ENCODE peak calls at places on chromosomes 4 and X, in four cellular contexts. I, K, D and W are unnamed samples.
A peak's percentile ranks its signal among the peaks of the same experiment; 100 is the strongest.

GRCh38 chr4:68960294-68961163 is 8.9 kb upstream of the UGT2A3 start:
- DNase-seq in I (no peak), K (no peak), D (no peak), W (no peak)

GRCh38 chrX:110036162-110037033 is 33.5 kb downstream of the TMEM164 start:
- DNase-seq in I (no peak), K (no peak), D (peak; percentile 71), W (no peak)

GRCh38 chr4:76518241-76518640 is 83.2 kb downstream of the SHROOM3 start:
- DNase-seq in I (no peak), K (no peak), D (no peak), W (no peak)

GRCh38 chr4:108255203-108255747 is 86.5 kb upstream of the LEF1 start:
- DNase-seq in I (no peak), K (no peak), D (peak; percentile 78), W (no peak)

GRCh38 chr4:164438321-164438720 is 315.6 kb upstream of the SMIM31 start:
- DNase-seq in I (no peak), K (no peak), D (peak; percentile 37), W (peak; percentile 1)

GRCh38 chr4:10417720-10418119 is 39.5 kb downstream of the ZNF518B start:
- DNase-seq in I (no peak), K (no peak), D (no peak), W (no peak)

GRCh38 chr4:7904108-7904516 is 35.5 kb downstream of the AFAP1 start:
- DNase-seq in I (no peak), K (peak; percentile 41), D (peak; percentile 77), W (peak; percentile 89)

GRCh38 chr4:83178029-83178428 is 63.5 kb upstream of the PLAC8 start:
- DNase-seq in I (no peak), K (no peak), D (no peak), W (no peak)

GRCh38 chr4:102439835-102440234 is 61.3 kb upstream of the NFKB1 start:
- DNase-seq in I (no peak), K (peak; percentile 89), D (peak; percentile 61), W (peak; percentile 84)

GRCh38 chrX:11562570-11562969 is 103.2 kb downstream of the ARHGAP6 start:
- DNase-seq in I (no peak), K (no peak), D (no peak), W (no peak)

GRCh38 chr4:98662619-98663225 is 4.3 kb upstream of the TSPAN5 start:
- DNase-seq in I (peak; percentile 80), K (no peak), D (no peak), W (peak; percentile 9)

GRCh38 chr4:211033-211511 is 86.8 kb downstream of the ZNF718 start:
- DNase-seq in I (no peak), K (no peak), D (no peak), W (no peak)

GRCh38 chr4:103207673-103208072 is 9.5 kb upstream of the CENPE start:
- DNase-seq in I (peak; percentile 58), K (no peak), D (peak; percentile 44), W (no peak)

GRCh38 chr4:9988349-9988748 is 32.9 kb downstream of the SLC2A9 start:
- DNase-seq in I (no peak), K (peak; percentile 2), D (no peak), W (no peak)

GRCh38 chr4:160981083-160981482 is 1182.7 kb downstream of the FSTL5 start:
- DNase-seq in I (no peak), K (no peak), D (no peak), W (no peak)

GRCh38 chrX:120299928-120300327 is 11.3 kb downstream of the TMEM255A start:
- DNase-seq in I (peak; percentile 34), K (no peak), D (no peak), W (no peak)

GRCh38 chr4:182449186-182449880 is 206.1 kb downstream of the TENM3 start:
- DNase-seq in I (peak; percentile 75), K (peak; percentile 8), D (peak; percentile 77), W (peak; percentile 49)

GRCh38 chr4:14729605-14730004 is 272.7 kb upstream of the CPEB2 start:
- DNase-seq in I (no peak), K (no peak), D (no peak), W (no peak)
- H3K4me2 ChIP-seq in I (no peak overlapping the region), K (no peak overlapping the region), D (no peak overlapping the region), W (no peak overlapping the region)

GRCh38 chr4:3236326-3236878 is 12.6 kb upstream of the MSANTD1 start:
- DNase-seq in I (no peak), K (no peak), D (no peak), W (no peak)

GRCh38 chr4:3235581-3235980 is 13.4 kb upstream of the MSANTD1 start:
- DNase-seq in I (no peak), K (no peak), D (no peak), W (no peak)

GRCh38 chr4:3237711-3238560 is 11.0 kb upstream of the MSANTD1 start:
- DNase-seq in I (no peak), K (no peak), D (no peak), W (no peak)

GRCh38 chr4:3238721-3239120 is 10.2 kb upstream of the MSANTD1 start:
- DNase-seq in I (no peak), K (no peak), D (no peak), W (no peak)

DNA sequence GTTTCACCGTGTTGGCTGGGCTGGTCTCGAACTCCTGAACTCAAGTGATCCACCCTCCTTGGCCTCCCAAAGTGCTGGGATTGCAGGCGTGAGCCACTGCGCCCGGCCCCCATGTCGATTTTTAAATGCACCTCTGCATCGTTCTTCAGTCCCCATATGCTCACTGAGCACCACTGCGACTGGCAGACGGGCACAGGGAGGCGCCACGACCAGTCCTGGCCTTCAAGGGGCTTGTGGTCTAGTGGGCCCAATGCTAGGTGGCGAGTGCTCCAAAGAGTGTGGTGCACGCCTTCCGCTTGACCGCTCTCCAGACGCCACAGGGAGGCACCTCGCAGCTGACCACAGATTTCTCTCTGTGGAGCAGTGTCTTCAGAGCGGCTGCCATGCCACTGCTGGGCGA is 11.7 kb upstream of the MSANTD1 start:
- DNase-seq in I (no peak), K (no peak), D (no peak), W (no peak)
- H4K8ac ChIP-seq in I (no peak overlapping the region), K (no peak overlapping the region), D (no peak overlapping the region), W (no peak overlapping the region)

DNA sequence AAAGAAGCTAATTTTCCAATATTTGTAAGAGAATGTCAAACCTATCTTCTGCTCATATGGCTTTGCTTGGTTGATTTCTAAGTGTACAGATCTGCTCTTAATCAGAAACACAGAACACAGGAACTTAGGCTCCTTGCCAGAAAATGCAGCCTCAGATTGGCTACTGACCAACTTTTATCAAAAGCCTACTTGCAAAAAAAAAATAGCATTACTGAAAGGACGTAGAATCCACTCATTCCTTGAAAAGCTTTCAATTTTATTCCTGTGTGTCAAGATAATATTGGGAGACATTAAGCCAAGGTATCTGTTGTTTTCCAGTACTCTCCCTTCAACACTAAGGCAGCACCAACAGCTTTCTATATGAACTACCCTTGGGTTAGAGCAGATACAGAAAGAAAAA is 127.6 kb upstream of the INTU start:
- DNase-seq in I (no peak), K (peak; percentile 65), D (no peak), W (peak; percentile 84)
- H3K4me2 ChIP-seq in I (no peak overlapping the region), K (no peak overlapping the region), D (no peak overlapping the region), W (no peak overlapping the region)

GRCh38 chrX:137427813-137428212 is 138.1 kb upstream of the ZIC3 start:
- DNase-seq in I (no peak), K (peak; percentile 0), D (no peak), W (no peak)
- H4K8ac ChIP-seq in I (no peak overlapping the region), K (no peak overlapping the region), D (no peak overlapping the region), W (no peak overlapping the region)

DNA sequence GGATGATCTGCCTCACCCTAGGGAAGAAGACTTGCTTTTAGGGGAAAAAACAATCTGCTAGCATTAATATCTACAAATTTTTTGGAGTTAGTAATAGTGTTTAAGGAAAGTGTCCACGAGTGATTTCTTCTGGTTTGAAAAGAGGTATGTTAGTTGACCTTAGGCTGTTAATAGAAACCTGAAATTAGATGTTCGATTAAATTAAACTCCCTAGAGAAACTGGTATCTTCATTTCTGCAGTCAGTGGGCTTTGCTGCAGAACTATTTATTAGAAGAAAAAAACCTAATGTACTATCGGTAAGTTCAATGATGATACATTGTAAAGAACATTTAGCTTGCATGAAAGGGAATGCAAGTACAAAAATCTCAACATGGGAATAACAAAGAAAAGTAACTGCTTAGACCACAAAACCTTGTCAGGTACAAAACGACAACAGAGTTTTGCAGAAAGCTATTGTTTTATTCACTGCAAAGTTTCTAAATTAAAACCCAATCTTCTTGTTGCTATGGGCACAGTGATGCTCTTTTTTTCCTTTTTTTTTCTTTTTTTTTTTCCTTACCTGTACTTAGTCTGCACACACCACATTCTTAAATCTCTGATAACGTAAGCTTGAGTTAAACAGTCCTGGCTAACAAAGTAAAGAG is 2.0 kb downstream of the KLF3 start:
- DNase-seq in I (no peak), K (peak; percentile 21), D (peak; percentile 18), W (no peak)
- H3K4me2 ChIP-seq in I (peak overlapping the region; percentile 22), K (peak overlapping the region; percentile 65), D (peak overlapping the region; percentile 62), W (peak overlapping the region; percentile 84)

GRCh38 chrX:153302796-153303195 is 18.8 kb downstream of the PNMA6F start:
- DNase-seq in I (no peak), K (no peak), D (no peak), W (no peak)

GRCh38 chrX:153301746-153302145 is 19.8 kb downstream of the PNMA6F start:
- DNase-seq in I (no peak), K (no peak), D (no peak), W (no peak)

GRCh38 chrX:153299855-153300254 is 21.7 kb downstream of the PNMA6F start:
- DNase-seq in I (no peak), K (no peak), D (no peak), W (no peak)

GRCh38 chrX:153297376-153297775 is 24.2 kb downstream of the PNMA6F start:
- DNase-seq in I (no peak), K (no peak), D (no peak), W (no peak)
- H4K8ac ChIP-seq in I (no peak overlapping the region), K (no peak overlapping the region), D (no peak overlapping the region), W (no peak overlapping the region)

DNA sequence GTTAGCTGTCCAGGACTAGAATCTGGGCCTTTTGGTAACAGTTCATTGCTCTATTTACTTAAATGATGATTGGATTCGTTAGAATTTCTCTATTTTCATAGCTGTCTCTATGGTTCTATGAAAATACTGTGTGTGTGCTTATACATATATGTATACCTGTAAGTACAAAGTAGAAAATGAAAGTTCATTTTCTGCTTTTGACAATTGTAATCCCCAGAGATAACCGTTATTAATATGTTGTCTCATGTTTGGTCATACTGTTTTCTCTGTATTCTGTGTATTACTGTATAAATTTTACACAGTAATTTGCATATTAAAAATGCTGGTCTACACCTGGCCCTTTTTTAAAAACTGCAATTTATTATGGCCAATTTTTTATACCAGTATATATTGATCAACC is 55.4 kb downstream of the CLCN3 start:
- DNase-seq in I (no peak), K (no peak), D (no peak), W (no peak)
- H3K4me2 ChIP-seq in I (no peak overlapping the region), K (no peak overlapping the region), D (no peak overlapping the region), W (no peak overlapping the region)